ENCODE peak calls at places on chromosomes 13 and 19, in nine cellular contexts. F is mesenchymal stem cell, J is GM12878, I is neural progenitor cell, U is IMR-90, T is GM23338, W is astrocyte, B is osteoblast, Z is GM23248. C is an unnamed sample.

GRCh38 chr19:8491574-8491973 is 10.9 kb downstream of the PRAM1 start:
- DNase-seq in J (no peak), Z (no peak), B (peak; percentile 17), I (no peak), F (no peak), T (peak; percentile 65), U (no peak), W (no peak), C (no peak)

GRCh38 chr19:48745208-48745995 is 1.3 kb downstream of the IZUMO1 start:
- DNase-seq in I (peak; percentile 84), W (peak; percentile 31), Z (peak; percentile 90), B (peak; percentile 97), T (peak; percentile 94), F (peak; percentile 67), U (peak; percentile 57), J (no peak), C (peak; percentile 52)

GRCh38 chr19:14059652-14060155 is 2.2 kb downstream of the PALM3 start:
- DNase-seq in Z (no peak), U (no peak), I (peak; percentile 28), F (no peak), B (peak; percentile 64), J (no peak), T (no peak), W (no peak), C (no peak)

GRCh38 chr13:103250071-103250470 is 183.9 kb upstream of the SLC10A2 start:
- DNase-seq in J (no peak), T (no peak), B (no peak), U (no peak), Z (no peak), I (no peak), W (no peak), F (no peak), C (no peak)

GRCh38 chr13:113819341-113819730 is 44.5 kb downstream of the GAS6 start:
- DNase-seq in U (no peak), F (no peak), Z (no peak), W (no peak), T (no peak), J (no peak), I (no peak), B (no peak), C (no peak)

GRCh38 chr13:90299238-90299637 is 1048.2 kb upstream of the MIR17HG start:
- DNase-seq in F (no peak), W (no peak), J (no peak), U (no peak), I (no peak), Z (no peak), T (peak; percentile 5), B (no peak), C (no peak)

GRCh38 chr13:44523176-44524017 is 52.7 kb downstream of the TSC22D1 start:
- DNase-seq in J (peak; percentile 7), B (peak; percentile 47), Z (peak; percentile 67), U (peak; percentile 79), W (peak; percentile 88), I (no peak), F (peak; percentile 72), T (peak; percentile 19), C (peak; percentile 44)

GRCh38 chr19:10662384-10663251 is 8.5 kb downstream of the ILF3 start:
- DNase-seq in W (peak; percentile 76), Z (peak; percentile 88), J (no peak), T (no peak), B (no peak), F (no peak), U (peak; percentile 37), I (no peak), C (peak; percentile 81)

GRCh38 chr13:85997587-85997986 is 198.4 kb upstream of the SLITRK6 start:
- DNase-seq in Z (no peak), J (no peak), U (no peak), T (no peak), B (no peak), W (no peak), I (no peak), F (peak; percentile 17), C (no peak)

GRCh38 chr19:54704928-54705327 is 19.3 kb upstream of the KIR3DL3 start:
- DNase-seq in F (no peak), B (peak; percentile 41), J (no peak), W (no peak), Z (no peak), I (no peak), U (no peak), T (no peak), C (no peak)

GRCh38 chr13:22278336-22278929 is 607.6 kb downstream of the FGF9 start:
- DNase-seq in I (peak; percentile 73), W (no peak), U (peak; percentile 63), T (peak; percentile 71), F (peak; percentile 1), B (no peak), Z (peak; percentile 58), J (peak; percentile 43), C (peak; percentile 65)

GRCh38 chr19:50759886-50760285 is 10.4 kb upstream of the GPR32 start:
- DNase-seq in Z (peak; percentile 45), J (no peak), U (peak; percentile 32), W (no peak), B (peak; percentile 90), I (peak; percentile 23), T (peak; percentile 79), F (no peak), C (peak; percentile 23)

GRCh38 chr19:11373166-11373884 is 1.1 kb upstream of the SWSAP1 start:
- DNase-seq in I (peak; percentile 92), Z (peak; percentile 42), F (peak; percentile 32), W (peak; percentile 25), T (peak; percentile 84), J (no peak), B (peak; percentile 37), U (no peak), C (peak; percentile 36)

GRCh38 chr19:48982280-48982679 is 10.8 kb downstream of the GYS1 start:
- DNase-seq in W (no peak), Z (peak; percentile 21), F (no peak), I (peak; percentile 63), T (peak; percentile 78), B (peak; percentile 49), J (no peak), U (no peak), C (no peak)

GRCh38 chr13:44801990-44802389 is 187.3 kb downstream of the NUFIP1 start:
- DNase-seq in W (peak; percentile 80), T (no peak), Z (peak; percentile 69), F (peak; percentile 81), U (peak; percentile 89), B (peak; percentile 80), I (no peak), J (no peak), C (peak; percentile 82)

GRCh38 chr19:49338691-49339363 is 3.6 kb downstream of the CD37 start:
- DNase-seq in B (peak; percentile 85), U (no peak), I (peak; percentile 98), T (peak; percentile 99), W (peak; percentile 16), F (peak; percentile 29), Z (peak; percentile 55), J (no peak), C (peak; percentile 49)

GRCh38 chr13:98664047-98664446 is 87.1 kb upstream of the STK24 start:
- DNase-seq in U (peak; percentile 85), W (peak; percentile 93), I (no peak), T (no peak), J (no peak), F (peak; percentile 46), Z (peak; percentile 85), B (peak; percentile 91), C (peak; percentile 95)

GRCh38 chr13:95571941-95572340 is 19.4 kb downstream of the CLDN10 start:
- DNase-seq in I (peak; percentile 56), J (no peak), W (no peak), B (peak; percentile 19), Z (no peak), U (no peak), F (no peak), T (no peak), C (no peak)

DNA sequence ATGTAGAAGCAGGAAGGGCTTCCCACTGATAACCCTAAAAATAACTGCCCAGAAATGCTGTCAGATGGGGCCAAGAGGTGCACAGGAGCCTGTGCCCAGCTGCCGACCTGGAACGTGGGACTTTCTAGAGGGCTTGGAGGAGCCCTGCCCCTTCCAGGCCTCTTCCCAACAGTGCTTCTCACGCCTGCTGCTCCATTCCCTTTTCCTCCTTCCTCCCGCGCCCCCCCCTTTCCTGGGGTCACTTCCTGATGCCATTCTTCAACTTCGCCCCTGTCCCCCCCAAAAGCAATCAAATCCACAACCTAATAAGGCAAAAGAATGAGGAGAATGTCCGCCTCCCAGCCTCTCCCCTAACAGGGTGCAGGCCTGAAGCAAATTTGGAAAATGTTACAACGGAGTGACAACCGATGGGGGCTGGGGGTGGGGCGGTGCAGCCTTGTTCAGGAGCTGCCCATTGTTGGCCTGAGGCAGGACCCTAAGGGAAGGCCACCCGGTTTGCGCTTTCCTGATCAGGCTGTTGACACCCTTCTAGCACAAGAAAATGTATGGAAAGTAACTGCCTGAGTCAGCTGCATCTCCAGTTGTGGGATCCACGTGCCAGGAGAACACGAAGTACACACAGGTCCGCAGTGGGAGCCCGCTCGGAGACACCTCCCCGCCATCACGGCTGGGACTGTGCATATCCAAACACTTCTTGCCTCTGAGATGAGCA is 18.7 kb downstream of the ACTN4 start:
- DNase-seq in B (peak; percentile 83), W (peak; percentile 64), Z (peak; percentile 54), F (peak; percentile 71), J (no peak), I (peak; percentile 85), T (peak; percentile 98), U (peak; percentile 51), C (peak; percentile 61)
- H3K4me3 ChIP-seq in B (peak overlapping the region; percentile 21), W (no peak overlapping the region), Z (peak overlapping the region; percentile 21), F (peak overlapping the region; percentile 26), J (no peak overlapping the region), I (peak overlapping the region; percentile 3), T (peak overlapping the region; percentile 38), U (no peak overlapping the region), C (no peak overlapping the region)

GRCh38 chr19:57398868-57399267 is 9.2 kb downstream of the ZNF548 start:
- DNase-seq in Z (no peak), F (no peak), W (no peak), B (no peak), I (no peak), T (no peak), J (no peak), U (no peak), C (no peak)
- H3K36me3 ChIP-seq in Z (peaks cover 9% of the 10 kb centered on the region), F (peaks cover 62% of the 10 kb centered on the region), W (peaks cover 26% of the 10 kb centered on the region), B (peaks cover 46% of the 10 kb centered on the region), I (no peaks in the 10 kb centered on the region), T (peaks cover 8% of the 10 kb centered on the region), J (peaks cover 14% of the 10 kb centered on the region), U (peaks cover 42% of the 10 kb centered on the region), C (peaks cover 24% of the 10 kb centered on the region)

DNA sequence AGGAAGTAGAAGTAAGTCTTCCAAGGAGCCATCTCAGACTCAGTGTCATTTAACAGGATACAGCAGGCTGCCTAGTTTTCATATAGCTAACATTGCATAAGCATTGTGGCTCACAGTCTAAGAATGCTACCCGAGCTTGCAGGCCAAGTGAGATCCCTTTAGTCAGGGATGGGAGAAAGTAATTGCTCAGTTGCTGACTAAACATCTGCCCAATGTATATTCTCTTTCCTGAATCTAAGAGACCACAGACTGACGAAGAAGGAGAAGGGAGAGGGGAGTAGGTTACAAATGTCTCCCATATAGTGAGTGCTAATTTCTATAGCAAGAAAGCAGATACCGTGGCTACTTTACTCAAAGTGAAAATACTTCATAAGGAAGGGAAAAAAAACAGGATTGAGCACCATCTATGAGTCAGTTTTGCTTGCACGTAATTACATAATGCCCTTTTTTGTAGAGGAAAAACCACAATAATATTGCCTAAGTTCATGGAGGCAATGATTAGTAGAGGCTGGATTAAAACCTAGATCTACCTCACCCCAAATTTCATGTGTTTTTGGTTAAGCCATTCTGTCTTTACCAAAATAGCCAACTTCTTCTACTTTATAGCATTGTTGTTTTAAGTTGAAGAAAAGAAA is 454.0 kb downstream of the COG6 start:
- DNase-seq in F (peak; percentile 93), B (peak; percentile 84), T (no peak), Z (peak; percentile 97), I (no peak), J (no peak), W (peak; percentile 99), U (peak; percentile 73), C (peak; percentile 98)
- H3K4me2 ChIP-seq in F (no peak overlapping the region), B (peak overlapping the region; percentile 82), T (no peak overlapping the region), Z (peak overlapping the region; percentile 78), I (no peak overlapping the region), J (no peak overlapping the region), W (peak overlapping the region; percentile 69), U (no peak overlapping the region), C (no peak overlapping the region)

GRCh38 chr13:27968316-27969072 is 621 bp downstream of the CDX2 start:
- DNase-seq in I (peak; percentile 77), T (peak; percentile 72), Z (no peak), B (peak; percentile 66), W (no peak), F (peak; percentile 43), J (no peak), U (no peak), C (no peak)
- H3K4me3 ChIP-seq in I (peak overlapping the region; percentile 29), T (peak overlapping the region; percentile 41), Z (no peak overlapping the region), B (no peak overlapping the region), W (no peak overlapping the region), F (no peak overlapping the region), J (no peak overlapping the region), U (no peak overlapping the region), C (no peak overlapping the region)